ENCODE peak calls at places on chromosomes 2 and 18, in four cellular contexts. I is CD8-positive, alpha-beta memory T cell; Z is psoas muscle; X is heart right ventricle. C is an unnamed sample. For H3K9me3, the result is how much of the 10 kb centered on the place peaks cover.

GRCh38 chr2:74178211-74179062 is at the start of gene MOB1A:
- DNase-seq in X (peak), I (peak), Z (peak), C (peak)

GRCh38 chr2:98086491-98087446 is at the start of gene VWA3B:
- DNase-seq in Z (peak), X (peak), I (no peak), C (peak)

GRCh38 chr2:69791045-69791444 is 38.4 kb upstream of the GMCL1 start:
- DNase-seq in I (no peak), Z (no peak), X (peak), C (peak)

GRCh38 chr18:362914-363295 is 95.1 kb upstream of the THOC1 start:
- DNase-seq in Z (no peak), X (no peak), I (no peak), C (peak)

GRCh38 chr18:51659781-51660180 is 462.3 kb upstream of the MEX3C start:
- DNase-seq in Z (no peak), I (no peak), X (no peak), C (no peak)

GRCh38 chr18:58391113-58391892 is 237.6 kb downstream of the ALPK2 start:
- DNase-seq in X (no peak), Z (no peak), I (no peak), C (no peak)

GRCh38 chr18:65754121-65754520 is 3.3 kb downstream of the CDH7 start:
- DNase-seq in Z (no peak), X (no peak), I (no peak), C (no peak)

GRCh38 chr2:214481204-214481603 is 70.3 kb downstream of the VWC2L start:
- DNase-seq in X (no peak), I (no peak), Z (no peak), C (peak)

GRCh38 chr18:45066868-45067267 is 386.2 kb downstream of the SETBP1 start:
- DNase-seq in I (no peak), X (peak), Z (peak), C (peak)

GRCh38 chr2:64017811-64018714 is 1.2 kb downstream of the VPS54 start:
- DNase-seq in Z (no peak), I (no peak), X (no peak), C (peak)

GRCh38 chr18:79685281-79685680 is 5.7 kb downstream of the CTDP1 start:
- DNase-seq in I (no peak), X (no peak), Z (no peak), C (no peak)

GRCh38 chr2:26640781-26641564 is at the start of gene CIB4:
- DNase-seq in X (no peak), Z (no peak), I (no peak), C (no peak)

GRCh38 chr18:30713299-30713698 is 329.2 kb downstream of the DSC3 start:
- DNase-seq in I (no peak), Z (no peak), X (no peak), C (no peak)

GRCh38 chr2:55415300-55415699 is 4.4 kb downstream of the CCDC88A start:
- DNase-seq in Z (no peak), I (no peak), X (no peak), C (no peak)

GRCh38 chr2:163527381-163527780 is 208.4 kb downstream of the FIGN start:
- DNase-seq in X (no peak), Z (no peak), I (no peak), C (no peak)

GRCh38 chr2:160920791-160921303 is 239.4 kb upstream of the TANK start:
- DNase-seq in I (no peak), X (peak), Z (peak), C (peak)

GRCh38 chr2:68558576-68558975 is 84.8 kb upstream of the PROKR1 start:
- DNase-seq in Z (no peak), I (no peak), X (no peak), C (no peak)

GRCh38 chr2:68560583-68560982 is 82.8 kb upstream of the PROKR1 start:
- DNase-seq in Z (no peak), X (no peak), I (no peak), C (no peak)

GRCh38 chr2:68559692-68560091 is 83.7 kb upstream of the PROKR1 start:
- DNase-seq in X (no peak), I (no peak), Z (no peak), C (no peak)

GRCh38 chr2:68562934-68563333 is 80.4 kb upstream of the PROKR1 start:
- DNase-seq in Z (no peak), I (no peak), X (no peak), C (no peak)

DNA sequence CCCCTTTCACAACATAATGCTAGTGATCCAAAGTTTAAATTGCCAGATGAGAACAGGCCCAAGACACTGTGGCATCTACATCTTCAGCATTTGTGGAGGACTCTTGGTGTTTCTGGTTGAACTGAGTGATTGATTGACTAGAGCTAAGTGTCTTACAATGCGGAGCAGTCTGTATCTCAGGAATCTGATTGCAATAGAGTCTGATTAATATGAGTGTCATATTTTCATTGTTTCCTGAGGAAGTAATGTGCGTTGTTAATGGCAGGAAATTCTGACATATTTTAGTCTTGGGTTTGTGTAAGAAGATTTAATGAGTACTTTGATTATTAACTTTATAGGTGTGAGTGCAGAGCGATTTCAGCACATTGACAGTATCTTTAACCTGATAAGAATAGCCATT is 82.0 kb upstream of the PROKR1 start:
- DNase-seq in I (no peak), X (no peak), Z (no peak), C (no peak)
- H3K27ac ChIP-seq in I (no peak), X (no peak), Z (no peak), C (no peak)

GRCh38 chr2:190840572-190841172 is 39.9 kb upstream of the GLS start:
- DNase-seq in X (no peak), I (no peak), Z (no peak), C (no peak)
- H3K9me3 ChIP-seq in X (under half), I (under half), Z (under half), C (under half)

DNA sequence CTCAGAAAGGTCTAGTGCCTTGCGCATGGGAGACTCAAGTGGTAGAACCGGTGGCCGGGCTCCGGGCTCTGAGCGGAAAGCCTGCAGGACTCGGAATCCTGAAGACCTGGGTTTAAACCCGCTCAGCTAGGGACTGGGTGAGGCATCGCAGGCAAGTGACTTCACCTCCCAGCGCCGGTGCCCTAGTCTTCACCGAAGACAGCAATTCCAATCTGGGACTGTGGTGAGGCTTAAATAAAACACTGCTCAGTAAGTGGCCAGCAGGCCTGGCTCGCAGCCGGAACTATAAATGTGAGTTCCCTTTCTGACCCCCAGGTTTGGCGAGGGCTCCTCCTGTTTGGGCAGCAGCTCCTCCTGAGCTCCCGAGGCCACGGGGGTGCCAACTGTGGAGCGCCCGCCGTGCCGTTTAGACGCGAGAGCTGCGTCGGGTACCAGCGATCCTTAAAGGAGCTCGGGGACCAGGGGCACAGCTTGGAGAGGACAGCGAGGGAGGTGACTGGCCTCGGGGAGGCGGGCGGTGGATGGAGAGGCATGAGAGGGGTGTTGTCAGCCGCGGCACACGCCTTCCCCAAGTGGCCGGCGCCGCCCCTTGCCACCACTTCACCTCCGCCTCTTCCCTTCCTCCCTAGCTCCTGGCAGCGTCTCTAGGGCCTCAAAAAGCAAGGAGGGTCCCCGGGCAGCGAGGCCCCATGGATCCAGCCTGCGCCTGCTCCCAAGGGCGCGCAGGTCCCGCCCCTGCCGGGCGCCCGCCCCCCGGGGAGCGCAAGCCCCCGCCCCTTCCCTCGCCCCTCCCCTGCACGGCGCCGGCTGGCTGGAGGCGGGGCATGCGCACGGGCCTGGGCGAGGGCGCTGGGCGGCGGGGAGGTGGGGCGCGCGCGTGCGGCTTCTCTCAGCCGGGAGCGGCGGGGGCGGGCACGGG is 736 bp upstream of the MTCL1 start:
- DNase-seq in Z (peak), X (peak), I (peak), C (peak)
- H3K27ac ChIP-seq in Z (peak), X (peak), I (peak), C (no peak)

GRCh38 chr2:222293660-222294630 is 4.9 kb downstream of the PAX3 start:
- DNase-seq in Z (no peak), X (no peak), I (no peak), C (no peak)

GRCh38 chr2:222291485-222291841 is 7.3 kb downstream of the PAX3 start:
- DNase-seq in X (no peak), Z (no peak), I (no peak), C (no peak)

GRCh38 chr2:222290691-222291484 is 7.9 kb downstream of the PAX3 start:
- DNase-seq in X (no peak), Z (no peak), I (no peak), C (peak)

GRCh38 chr2:222292113-222292737 is 6.6 kb downstream of the PAX3 start:
- DNase-seq in X (no peak), Z (no peak), I (no peak), C (no peak)

GRCh38 chr2:222292738-222293134 is 6.1 kb downstream of the PAX3 start:
- DNase-seq in Z (no peak), X (no peak), I (no peak), C (no peak)
- H3K9me3 ChIP-seq in Z (under half), X (under half), I (under half), C (under half)

DNA sequence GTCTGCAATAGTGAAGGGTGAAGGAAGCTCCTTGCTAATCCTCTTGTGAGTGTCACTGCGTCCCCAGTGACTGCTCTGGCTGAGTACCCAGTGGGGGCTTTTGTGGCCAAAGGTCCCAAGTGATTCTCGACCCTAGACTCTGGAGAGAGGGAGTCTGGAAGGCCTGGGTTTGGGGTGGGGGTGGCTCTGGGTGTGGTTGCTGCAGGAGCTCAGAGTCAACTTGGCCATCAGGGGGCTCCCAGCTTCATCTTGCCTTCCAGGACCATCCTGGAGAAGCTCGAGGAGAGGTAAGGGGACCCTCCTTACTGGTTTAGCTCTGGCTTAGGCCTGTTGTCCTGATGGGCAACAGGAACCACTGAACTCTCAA is 581 bp downstream of the PSD4 start:
- DNase-seq in Z (no peak), I (no peak), X (no peak), C (no peak)
- H3K27ac ChIP-seq in Z (no peak), I (peak), X (peak), C (no peak)

GRCh38 chr2:134153481-134153880 is 100.4 kb upstream of the MGAT5 start:
- DNase-seq in X (no peak), I (no peak), Z (no peak), C (no peak)

GRCh38 chr2:134148172-134148571 is 105.7 kb upstream of the MGAT5 start:
- DNase-seq in I (no peak), X (no peak), Z (no peak), C (no peak)

GRCh38 chr2:134148843-134149472 is 104.9 kb upstream of the MGAT5 start:
- DNase-seq in Z (no peak), X (no peak), I (no peak), C (no peak)

GRCh38 chr2:134146620-134147019 is 107.3 kb upstream of the MGAT5 start:
- DNase-seq in X (no peak), I (no peak), Z (no peak), C (no peak)

GRCh38 chr2:134149904-134150303 is 104.0 kb upstream of the MGAT5 start:
- DNase-seq in I (no peak), Z (no peak), X (no peak), C (no peak)
- H3K9me3 ChIP-seq in I (under half), Z (under half), X (under half), C (under half)

GRCh38 chr2:112680666-112681101 is 34.9 kb downstream of the SLC20A1 start:
- DNase-seq in X (no peak), Z (no peak), I (no peak), C (no peak)
- H3K27ac ChIP-seq in X (no peak), Z (peak), I (no peak), C (no peak)

C was measured in cardiac muscle cell.